ENCODE peak calls at places on chromosomes 16 and 17, in ten cellular contexts. A is transverse colon, M is sigmoid colon, Z is lower leg skin, P is GM12891, H is uterus, Q is tibial nerve, J is A549, Y is H1, U is adrenal gland. R is an unnamed sample.

GRCh38 chr16:84156342-84156784 is 11.3 kb downstream of the DNAAF1 start:
- DNase-seq in A (no peak), M (no peak), Z (peak; percentile 60), P (no peak), H (no peak), Q (no peak), J (no peak), Y (no peak), U (no peak), R (no peak)

GRCh38 chr17:75032896-75033294 is 13.9 kb downstream of the ATP5PD start:
- DNase-seq in A (no peak), M (no peak), Z (no peak), P (no peak), H (peak; percentile 28), Q (peak; percentile 34), J (peak; percentile 52), Y (no peak), U (peak; percentile 55), R (no peak)

GRCh38 chr16:68592466-68593337 is 52.4 kb upstream of the CDH3 start:
- DNase-seq in A (no peak), M (no peak), Z (no peak), P (no peak), H (no peak), Q (no peak), J (no peak), Y (no peak), U (no peak), R (peak; percentile 33)

GRCh38 chr16:54110582-54110981 is 176.0 kb downstream of the IRX3 start:
- DNase-seq in A (no peak), M (no peak), Z (no peak), P (no peak), H (no peak), Q (no peak), J (no peak), Y (no peak), U (no peak), R (no peak)

GRCh38 chr17:58283674-58284612 is 3.2 kb upstream of the MPO start:
- DNase-seq in A (no peak), M (peak; percentile 18), Z (no peak), P (no peak), H (no peak), Q (peak; percentile 1), J (no peak), Y (no peak), U (no peak), R (no peak)

GRCh38 chr16:16025214-16025968 is 76.0 kb downstream of the ABCC1 start:
- DNase-seq in A (no peak), M (no peak), Z (no peak), P (peak; percentile 50), H (no peak), Q (peak; percentile 35), J (peak; percentile 38), Y (no peak), U (peak; percentile 38), R (no peak)

GRCh38 chr17:79337053-79337452 is 262.4 kb downstream of the ENGASE start:
- DNase-seq in A (no peak), M (no peak), Z (no peak), P (no peak), H (no peak), Q (no peak), J (no peak), Y (no peak), U (no peak), R (no peak)

GRCh38 chr16:84718-85452 is 6.9 kb downstream of the MPG start:
- DNase-seq in A (peak; percentile 34), M (peak; percentile 85), Z (no peak), P (peak; percentile 71), H (peak; percentile 47), Q (peak; percentile 36), J (no peak), Y (no peak), U (peak; percentile 67), R (no peak)

GRCh38 chr17:11642655-11643054 is 44.4 kb downstream of the DNAH9 start:
- DNase-seq in A (no peak), M (no peak), Z (peak; percentile 83), P (no peak), H (no peak), Q (peak; percentile 58), J (no peak), Y (no peak), U (no peak), R (no peak)

GRCh38 chr17:11645426-11645825 is 47.2 kb downstream of the DNAH9 start:
- DNase-seq in A (no peak), M (no peak), Z (no peak), P (no peak), H (no peak), Q (no peak), J (no peak), Y (no peak), U (no peak), R (no peak)

GRCh38 chr17:11641521-11642275 is 43.4 kb downstream of the DNAH9 start:
- DNase-seq in A (no peak), M (no peak), Z (peak; percentile 72), P (no peak), H (no peak), Q (no peak), J (no peak), Y (no peak), U (no peak), R (no peak)

GRCh38 chr17:11644265-11645212 is 46.3 kb downstream of the DNAH9 start:
- DNase-seq in A (peak; percentile 71), M (peak; percentile 80), Z (no peak), P (peak; percentile 40), H (peak; percentile 55), Q (peak; percentile 76), J (peak; percentile 36), Y (peak; percentile 25), U (peak; percentile 85), R (peak; percentile 80)

DNA sequence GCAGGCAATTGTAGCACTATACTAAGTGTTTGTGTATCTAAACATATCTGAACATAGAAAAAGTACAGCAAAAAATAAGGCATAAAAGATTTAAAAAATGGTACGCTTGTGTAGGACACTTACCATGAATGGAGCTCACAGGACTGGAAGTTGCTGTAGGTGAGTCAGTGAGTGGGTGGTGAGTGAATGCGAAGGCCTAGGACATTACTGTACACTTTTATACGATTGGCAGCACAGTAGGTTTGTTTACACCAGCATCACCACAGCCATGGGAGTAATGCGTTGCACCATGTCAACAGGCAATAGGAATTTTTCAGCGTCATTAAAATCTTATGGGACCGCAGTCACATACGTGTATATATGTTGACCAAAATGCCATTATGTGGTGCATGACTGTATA is 45.6 kb downstream of the DNAH9 start:
- DNase-seq in A (no peak), M (no peak), Z (no peak), P (no peak), H (no peak), Q (no peak), J (no peak), Y (no peak), U (no peak), R (no peak)
- TF ChIP-seq POLR2A in A (no peak), M (no peak), Z (no peak), P (no peak), H (no peak), Q (no peak), J (no peak), Y (no peak), U (no peak), R (no peak)

GRCh38 chr16:89697161-89697615 is 4.3 kb downstream of the SPATA2L start:
- DNase-seq in A (no peak), M (no peak), Z (no peak), P (no peak), H (no peak), Q (no peak), J (no peak), Y (no peak), U (no peak), R (no peak)
- TF ChIP-seq POLR2A in A (no peak), M (no peak), Z (no peak), P (no peak), H (no peak), Q (no peak), J (no peak), Y (no peak), U (no peak), R (no peak)

DNA sequence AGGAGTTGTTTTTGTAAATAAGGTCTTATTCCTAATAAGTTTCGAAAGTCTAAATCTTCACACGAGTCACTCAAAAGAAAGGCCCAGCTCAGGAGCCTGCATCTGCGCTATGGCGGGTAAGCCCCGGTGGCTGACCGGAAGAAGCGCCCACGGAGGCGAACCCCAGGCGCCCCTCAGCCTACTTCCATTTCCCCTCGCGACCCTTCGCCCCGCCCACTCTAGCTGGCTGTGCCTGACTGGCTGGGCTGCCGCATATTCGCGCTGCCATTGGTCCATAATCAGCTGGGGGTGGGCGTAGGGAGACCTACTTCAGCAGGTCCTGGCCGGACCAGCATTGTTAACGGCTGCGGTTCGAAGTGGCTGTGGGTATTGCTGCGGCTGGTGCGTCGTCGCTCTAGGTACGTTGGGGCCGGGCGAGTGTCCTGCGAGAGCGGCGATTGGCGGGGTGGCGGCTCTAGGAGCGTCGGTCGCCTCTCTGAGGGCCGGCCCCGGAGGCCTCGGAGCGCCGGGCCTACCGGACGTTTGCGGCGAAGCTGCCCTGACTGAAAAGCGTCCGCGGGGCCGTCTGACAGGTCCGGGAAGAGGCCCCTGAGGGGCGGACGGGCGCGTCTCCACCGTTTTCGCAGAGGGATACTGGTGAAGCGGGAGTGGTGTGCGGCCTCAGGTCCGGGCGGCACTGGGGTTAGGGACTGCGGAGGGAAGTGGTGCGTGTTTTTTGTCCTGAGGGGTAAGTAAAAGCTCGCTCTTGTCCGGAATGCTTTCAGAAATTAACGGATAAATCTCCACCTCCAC is at the start of gene ATF7IP2:
- DNase-seq in A (peak; percentile 86), M (peak; percentile 88), Z (peak; percentile 89), P (peak; percentile 84), H (peak; percentile 73), Q (peak; percentile 51), J (peak; percentile 96), Y (peak; percentile 89), U (peak; percentile 94), R (peak; percentile 93)
- TF ChIP-seq POLR2A in A (peak; percentile 67), M (peak; percentile 19), Z (no peak), P (peak; percentile 96), H (no peak), Q (peak; percentile 51), J (peak; percentile 98), Y (peak; percentile 98), U (peak; percentile 95), R (peak; percentile 92)

GRCh38 chr17:35065880-35066279 is 2.4 kb upstream of the RFFL start:
- DNase-seq in A (no peak), M (no peak), Z (no peak), P (no peak), H (no peak), Q (no peak), J (no peak), Y (no peak), U (no peak), R (no peak)

GRCh38 chr17:35073991-35074627 is 10.6 kb upstream of the RFFL start:
- DNase-seq in A (no peak), M (no peak), Z (no peak), P (no peak), H (no peak), Q (no peak), J (no peak), Y (no peak), U (no peak), R (no peak)

GRCh38 chr17:35073183-35073790 is 9.8 kb upstream of the RFFL start:
- DNase-seq in A (no peak), M (no peak), Z (no peak), P (no peak), H (no peak), Q (no peak), J (no peak), Y (no peak), U (no peak), R (no peak)

GRCh38 chr17:35068249-35068648 is 4.7 kb upstream of the RFFL start:
- DNase-seq in A (no peak), M (no peak), Z (no peak), P (no peak), H (no peak), Q (no peak), J (no peak), Y (no peak), U (no peak), R (peak; percentile 21)

DNA sequence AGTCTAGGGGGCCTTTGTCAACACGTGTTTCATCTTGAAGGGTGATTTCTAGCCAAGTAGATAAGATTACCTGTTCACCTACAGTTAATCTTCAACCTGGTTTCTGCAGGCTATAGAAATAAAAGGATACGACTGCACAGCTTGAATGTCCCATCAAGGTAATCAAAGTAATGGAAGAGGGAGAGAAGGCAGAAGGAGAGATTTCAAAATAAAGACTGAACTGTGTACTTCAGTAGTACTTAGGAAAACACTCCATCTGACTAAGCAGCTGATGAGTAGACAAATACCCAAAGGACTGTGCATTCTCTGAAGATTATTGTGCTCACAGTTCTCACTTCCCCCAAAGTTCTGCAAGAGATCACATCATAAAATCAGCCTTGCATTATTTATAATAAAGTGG is 5.8 kb upstream of the RFFL start:
- DNase-seq in A (no peak), M (no peak), Z (no peak), P (no peak), H (no peak), Q (no peak), J (no peak), Y (no peak), U (no peak), R (no peak)
- TF ChIP-seq POLR2A in A (no peak), M (no peak), Z (no peak), P (no peak), H (no peak), Q (no peak), J (no peak), Y (no peak), U (no peak), R (no peak)